ENCODE peak calls at places on chromosomes 4 and X, in eight cellular contexts. Z is H9; M is NCI-H1436; O is foreskin fibroblast; D is amygdala; B is CD8-positive, alpha-beta T cell; R is HCEC 1CT; S is amniotic stem cell. K is an unnamed sample.

GRCh38 chr4:1616574-1616964 is 67.5 kb downstream of the FAM53A start:
- DNase-seq in Z (no peak), M (no peak), O (no peak), D (no peak), B (no peak), R (no peak), S (no peak), K (no peak)

GRCh38 chr4:52833941-52834525 is 28.1 kb upstream of the RASL11B start:
- DNase-seq in Z (no peak), M (no peak), O (peak), D (no peak), B (no peak), R (no peak), S (no peak), K (no peak)

GRCh38 chr4:38466401-38466800 is 197.6 kb upstream of the KLF3 start:
- DNase-seq in Z (no peak), M (no peak), O (no peak), D (no peak), B (no peak), R (no peak), S (no peak), K (no peak)

GRCh38 chr4:41281038-41281634 is 24.4 kb downstream of the UCHL1 start:
- DNase-seq in Z (peak), M (peak), O (peak), D (no peak), B (no peak), R (peak), S (peak), K (peak)

GRCh38 chr4:85776091-85776490 is 301.1 kb downstream of the ARHGAP24 start:
- DNase-seq in Z (no peak), M (no peak), O (peak), D (no peak), B (no peak), R (no peak), S (no peak), K (no peak)

GRCh38 chrX:113828470-113828869 is 755.4 kb upstream of the HTR2C start:
- DNase-seq in Z (peak), M (no peak), O (no peak), D (no peak), B (no peak), R (no peak), S (no peak), K (no peak)

GRCh38 chrX:42241421-42241820 is 318.1 kb upstream of the CASK start:
- DNase-seq in Z (peak), M (no peak), O (no peak), D (no peak), B (no peak), R (no peak), S (no peak), K (no peak)

GRCh38 chr4:86934772-86935498 is at the start of gene AFF1:
- DNase-seq in Z (peak), M (peak), O (peak), D (peak), B (peak), R (peak), S (peak), K (peak)

K was measured in NCI-H774.